ENCODE peak calls at places on chromosomes 4 and X, in four cellular contexts. W is stimulated activated CD4-positive, alpha-beta T cell treated with anti-CD3 and anti-CD28 coated beads, Interleukin-15, amount 100 ng/mL, for 1 hour; F is HFFc6; Y is lower lobe of right lung. T is an unnamed sample.

GRCh38 chrX:17411189-17411588 is 36.2 kb downstream of the NHS start:
- DNase-seq in W (no peak), F (no peak), Y (no peak), T (no peak)

GRCh38 chr4:47913328-47913727 is 1.1 kb downstream of the NFXL1 start:
- DNase-seq in W (no peak), F (peak; percentile 33), Y (no peak), T (no peak)

GRCh38 chrX:51860679-51861078 is 32.7 kb upstream of the MAGED1 start:
- DNase-seq in W (no peak), F (no peak), Y (no peak), T (no peak)

GRCh38 chr4:57084360-57084759 is 25.8 kb downstream of the IGFBP7 start:
- DNase-seq in W (no peak), F (no peak), Y (no peak), T (no peak)

GRCh38 chr4:117664706-117665444 is 369.4 kb upstream of the NDST3 start:
- DNase-seq in W (no peak), F (no peak), Y (no peak), T (no peak)

GRCh38 chrX:427812-428725 is 41.4 kb upstream of the PPP2R3B start:
- DNase-seq in W (no peak), F (peak; percentile 49), Y (peak; percentile 41), T (no peak)

GRCh38 chrX:14026121-14026520 is 3.6 kb downstream of the GEMIN8 start:
- DNase-seq in W (no peak), F (no peak), Y (no peak), T (no peak)

GRCh38 chr4:19678763-19679162 is 572.9 kb upstream of the SLIT2 start:
- DNase-seq in W (no peak), F (no peak), Y (no peak), T (no peak)

GRCh38 chr4:41156574-41156973 is 57.8 kb downstream of the APBB2 start:
- DNase-seq in W (no peak), F (peak; percentile 79), Y (no peak), T (no peak)

GRCh38 chrX:1398431-1399340 is 6.8 kb upstream of the SLC25A6 start:
- DNase-seq in W (no peak), F (no peak), Y (peak; percentile 44), T (no peak)

GRCh38 chr4:188822698-188823097 is 683.5 kb downstream of the TRIML1 start:
- DNase-seq in W (no peak), F (no peak), Y (no peak), T (no peak)

GRCh38 chr4:6855692-6856297 is 53.8 kb upstream of the TBC1D14 start:
- DNase-seq in W (no peak), F (peak; percentile 76), Y (no peak), T (no peak)

GRCh38 chrX:129593137-129593536 is 53.1 kb downstream of the OCRL start:
- DNase-seq in W (no peak), F (no peak), Y (no peak), T (no peak)

T was measured in activated B cell treated with CpG ODN at 0.5 μM for 24 hours.